ENCODE peak calls at places on chromosomes 4 and X, in five cellular contexts. F, M, E, A and K are unnamed samples.
A peak's percentile ranks its signal among the peaks of the same experiment; 100 is the strongest.

GRCh38 chr4:120858776-120859175 is 63.8 kb downstream of the PRDM5 start:
- DNase-seq in F (no peak), M (no peak), E (no peak), A (no peak), K (no peak)

GRCh38 chrX:96182366-96182765 is 502.3 kb upstream of the DIAPH2 start:
- DNase-seq in F (no peak), M (no peak), E (peak; percentile 44), A (no peak), K (no peak)

GRCh38 chr4:53785996-53786395 is 194.7 kb upstream of the LNX1 start:
- DNase-seq in F (no peak), M (no peak), E (no peak), A (no peak), K (no peak)

GRCh38 chr4:26779674-26780073 is 81.0 kb upstream of the STIM2 start:
- DNase-seq in F (no peak), M (no peak), E (no peak), A (no peak), K (no peak)

GRCh38 chrX:132576945-132577344 is 88.1 kb upstream of the MBNL3 start:
- DNase-seq in F (no peak), M (no peak), E (no peak), A (no peak), K (no peak)

GRCh38 chr4:2300431-2300861 is 38.5 kb upstream of the MXD4 start:
- DNase-seq in F (no peak), M (no peak), E (no peak), A (no peak), K (no peak)

GRCh38 chr4:188869581-188869980 is 730.3 kb downstream of the TRIML1 start:
- DNase-seq in F (no peak), M (no peak), E (no peak), A (no peak), K (no peak)

GRCh38 chr4:2891294-2891693 is 47.6 kb downstream of the ADD1 start:
- DNase-seq in F (no peak), M (no peak), E (no peak), A (no peak), K (no peak)

GRCh38 chrX:49184294-49185061 is 1.7 kb downstream of the PRICKLE3 start:
- DNase-seq in F (peak; percentile 92), M (peak; percentile 94), E (peak; percentile 97), A (peak; percentile 89), K (peak; percentile 93)

GRCh38 chr4:95672811-95673210 is 124.0 kb upstream of the UNC5C start:
- DNase-seq in F (no peak), M (no peak), E (no peak), A (no peak), K (no peak)

GRCh38 chr4:663438-664428 is 10.3 kb downstream of the ATP5ME start:
- DNase-seq in F (no peak), M (peak; percentile 64), E (peak; percentile 66), A (no peak), K (peak; percentile 89)

GRCh38 chr4:41713768-41714167 is 34.8 kb downstream of the PHOX2B start:
- DNase-seq in F (no peak), M (no peak), E (no peak), A (no peak), K (no peak)

GRCh38 chrX:40581333-40581910 is 652 bp downstream of the ATP6AP2 start:
- DNase-seq in F (no peak), M (no peak), E (no peak), A (no peak), K (no peak)

GRCh38 chrX:107571296-107571998 is 56.9 kb upstream of the PRPS1 start:
- DNase-seq in F (peak; percentile 20), M (peak; percentile 55), E (no peak), A (no peak), K (no peak)

GRCh38 chr4:176708771-176709311 is 83.9 kb downstream of the VEGFC start:
- DNase-seq in F (no peak), M (no peak), E (no peak), A (no peak), K (no peak)

GRCh38 chr4:170124391-170124790 is 34.6 kb upstream of the AADAT start:
- DNase-seq in F (no peak), M (no peak), E (no peak), A (no peak), K (no peak)

GRCh38 chr4:24582235-24582863 is 2.0 kb downstream of the DHX15 start:
- DNase-seq in F (no peak), M (no peak), E (no peak), A (no peak), K (no peak)

GRCh38 chr4:22485751-22486150 is 30.1 kb downstream of the ADGRA3 start:
- DNase-seq in F (no peak), M (no peak), E (no peak), A (no peak), K (no peak)

GRCh38 chrX:118976599-118977340 is 2.4 kb downstream of the LONRF3 start:
- DNase-seq in F (peak; percentile 29), M (peak; percentile 80), E (peak; percentile 74), A (no peak), K (peak; percentile 85)

GRCh38 chr4:133146574-133147198 is 2.4 kb upstream of the PCDH10 start:
- DNase-seq in F (no peak), M (peak; percentile 34), E (peak; percentile 31), A (no peak), K (no peak)

GRCh38 chr4:68599150-68599549 is 23.0 kb upstream of the UGT2B17 start:
- DNase-seq in F (no peak), M (no peak), E (no peak), A (no peak), K (no peak)

GRCh38 chr4:56187601-56188177 is 199.6 kb downstream of the AASDH start:
- DNase-seq in F (no peak), M (no peak), E (no peak), A (no peak), K (no peak)

GRCh38 chr4:177461606-177462005 is 19.4 kb upstream of the AGA start:
- DNase-seq in F (no peak), M (no peak), E (no peak), A (no peak), K (no peak)

GRCh38 chr4:147287588-147287890 is 193.4 kb upstream of the EDNRA start:
- DNase-seq in F (no peak), M (no peak), E (no peak), A (no peak), K (no peak)

GRCh38 chr4:40305329-40306193 is 29.6 kb upstream of the CHRNA9 start:
- DNase-seq in F (no peak), M (no peak), E (no peak), A (no peak), K (no peak)

GRCh38 chr4:139014391-139015268 is 951 bp upstream of the NOCT start:
- DNase-seq in F (no peak), M (no peak), E (peak; percentile 52), A (no peak), K (no peak)

GRCh38 chrX:149374751-149375150 is 130.4 kb downstream of the IDS start:
- DNase-seq in F (no peak), M (no peak), E (no peak), A (no peak), K (no peak)

GRCh38 chrX:47561653-47562151 is 697 bp downstream of the ARAF start:
- DNase-seq in F (no peak), M (no peak), E (no peak), A (no peak), K (no peak)

GRCh38 chrX:120380699-120381098 is 18.8 kb downstream of the ATP1B4 start:
- DNase-seq in F (no peak), M (no peak), E (peak; percentile 17), A (no peak), K (no peak)

DNA sequence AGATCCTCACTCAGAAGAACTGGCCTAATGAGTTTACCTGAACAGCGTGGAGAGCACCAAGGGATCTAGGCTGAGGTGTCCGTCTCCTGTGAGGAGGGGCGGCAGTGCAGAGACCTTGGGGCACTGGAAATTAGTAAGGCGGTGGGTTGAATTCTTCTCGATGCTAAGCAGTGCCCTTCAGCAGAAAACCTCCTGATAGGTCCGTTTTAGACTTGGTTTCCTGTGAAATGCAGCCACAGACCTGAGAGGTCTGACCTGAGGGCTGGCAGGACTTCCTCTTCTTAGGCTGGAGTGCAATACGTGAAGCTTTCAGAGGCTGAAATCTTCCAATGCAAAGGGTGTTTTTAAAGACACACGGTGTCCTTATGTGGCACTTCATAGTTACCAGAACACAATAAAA is at the start of gene CLNK:
- DNase-seq in F (no peak), M (no peak), E (no peak), A (no peak), K (no peak)
- H3K4me3 ChIP-seq in F (no peak within 1 kb of the TSS), M (no peak within 1 kb of the TSS), E (no peak within 1 kb of the TSS), A (no peak within 1 kb of the TSS), K (no peak within 1 kb of the TSS)

GRCh38 chrX:71105638-71106037 is 902 bp downstream of the CXorf65 start:
- DNase-seq in F (no peak), M (no peak), E (no peak), A (no peak), K (no peak)
- H3K4me1 ChIP-seq in F (no peaks in the 10 kb centered on the region), M (no peaks in the 10 kb centered on the region), E (no peaks in the 10 kb centered on the region), A (peaks cover 6% of the 10 kb centered on the region), K (no peaks in the 10 kb centered on the region)

GRCh38 chr4:13947921-13948320 is 320.4 kb upstream of the BOD1L1 start:
- DNase-seq in F (no peak), M (no peak), E (no peak), A (no peak), K (no peak)

GRCh38 chr4:13956947-13957346 is 329.4 kb upstream of the BOD1L1 start:
- DNase-seq in F (no peak), M (no peak), E (no peak), A (no peak), K (no peak)

GRCh38 chr4:13950491-13950890 is 323.0 kb upstream of the BOD1L1 start:
- DNase-seq in F (no peak), M (no peak), E (no peak), A (no peak), K (no peak)

GRCh38 chr4:13955551-13955950 is 328.0 kb upstream of the BOD1L1 start:
- DNase-seq in F (no peak), M (no peak), E (no peak), A (no peak), K (no peak)

GRCh38 chr4:13953083-13953482 is 325.6 kb upstream of the BOD1L1 start:
- DNase-seq in F (no peak), M (no peak), E (no peak), A (no peak), K (no peak)
- TF ChIP-seq CTCF in F (no peak), M (no peak), E (no peak), A (no peak), K (no peak)

GRCh38 chr4:112379306-112379705 is 82.1 kb downstream of the ALPK1 start:
- DNase-seq in F (no peak), M (no peak), E (no peak), A (no peak), K (no peak)
- H3K4me3 ChIP-seq in F (peak overlapping the region; percentile 15), M (peak overlapping the region; percentile 47), E (no peak overlapping the region), A (no peak overlapping the region), K (no peak overlapping the region)